ENCODE peak calls at places on chromosomes 2 and 18, in six cellular contexts. O is OCI-LY7; Z is uterus; D is GM23248; T is CD8-positive, alpha-beta T cell; Q is upper lobe of left lung. X is an unnamed sample. For H3K4me1, the result is how much of the 10 kb centered on the place peaks cover.

GRCh38 chr2:39642054-39642742 is 23.5 kb upstream of the TMEM178A start:
- DNase-seq in D (peak), O (no peak), T (no peak), Q (no peak), Z (no peak), X (peak)

GRCh38 chr2:101063352-101063751 is 61.3 kb downstream of the RPL31 start:
- DNase-seq in D (peak), Q (no peak), O (no peak), Z (no peak), T (no peak), X (no peak)

GRCh38 chr2:230940476-230940815 is 15.4 kb upstream of the GPR55 start:
- DNase-seq in O (no peak), D (no peak), T (no peak), Q (no peak), Z (no peak), X (no peak)

GRCh38 chr18:37575646-37576045 is 10.0 kb upstream of the CELF4 start:
- DNase-seq in O (no peak), Q (no peak), T (no peak), Z (no peak), D (no peak), X (no peak)

GRCh38 chr2:196399736-196400691 is 228.6 kb upstream of the STK17B start:
- DNase-seq in D (peak), T (no peak), Z (no peak), O (no peak), Q (peak), X (peak)

GRCh38 chr2:62415019-62415431 is 91.0 kb downstream of the TMEM17 start:
- DNase-seq in D (no peak), Q (no peak), T (no peak), O (peak), Z (no peak), X (peak)

GRCh38 chr2:104853401-104853925 is 452 bp upstream of the POU3F3 start:
- DNase-seq in Q (no peak), T (no peak), D (no peak), O (peak), Z (no peak), X (no peak)

GRCh38 chr2:144323946-144324345 is 196.0 kb downstream of the ZEB2 start:
- DNase-seq in T (no peak), D (no peak), O (no peak), Z (no peak), Q (no peak), X (no peak)

GRCh38 chr2:74010087-74010541 is 25.4 kb downstream of the TET3 start:
- DNase-seq in Q (peak), T (no peak), Z (peak), O (no peak), D (no peak), X (peak)

GRCh38 chr18:44839239-44839666 is 158.6 kb downstream of the SETBP1 start:
- DNase-seq in O (no peak), D (peak), Z (peak), Q (peak), T (peak), X (no peak)

GRCh38 chr18:46164920-46165319 is 60.7 kb downstream of the HAUS1 start:
- DNase-seq in D (no peak), O (no peak), T (no peak), Q (no peak), Z (no peak), X (no peak)

GRCh38 chr2:65708129-65708528 is 275.7 kb upstream of the SPRED2 start:
- DNase-seq in O (no peak), Z (no peak), Q (no peak), T (no peak), D (no peak), X (no peak)

GRCh38 chr18:57209697-57210096 is 62.8 kb downstream of the BOD1L2 start:
- DNase-seq in D (no peak), T (no peak), Q (no peak), Z (no peak), O (no peak), X (no peak)

GRCh38 chr2:46195819-46196218 is 101.4 kb upstream of the EPAS1 start:
- DNase-seq in T (no peak), Q (no peak), D (no peak), Z (no peak), O (no peak), X (no peak)

GRCh38 chr18:74617486-74617885 is 19.8 kb downstream of the ZNF407 start:
- DNase-seq in Q (no peak), D (no peak), O (no peak), Z (no peak), T (no peak), X (no peak)

GRCh38 chr2:43139501-43139900 is 86.9 kb downstream of the ZFP36L2 start:
- DNase-seq in D (no peak), Q (no peak), T (no peak), O (no peak), Z (no peak), X (no peak)

GRCh38 chr2:23693606-23693951 is 233.3 kb downstream of the ATAD2B start:
- DNase-seq in Q (no peak), D (no peak), T (no peak), Z (no peak), O (no peak), X (no peak)

GRCh38 chr18:62989195-62989594 is 273.9 kb downstream of the PHLPP1 start:
- DNase-seq in T (no peak), Z (no peak), D (no peak), Q (no peak), O (no peak), X (no peak)

DNA sequence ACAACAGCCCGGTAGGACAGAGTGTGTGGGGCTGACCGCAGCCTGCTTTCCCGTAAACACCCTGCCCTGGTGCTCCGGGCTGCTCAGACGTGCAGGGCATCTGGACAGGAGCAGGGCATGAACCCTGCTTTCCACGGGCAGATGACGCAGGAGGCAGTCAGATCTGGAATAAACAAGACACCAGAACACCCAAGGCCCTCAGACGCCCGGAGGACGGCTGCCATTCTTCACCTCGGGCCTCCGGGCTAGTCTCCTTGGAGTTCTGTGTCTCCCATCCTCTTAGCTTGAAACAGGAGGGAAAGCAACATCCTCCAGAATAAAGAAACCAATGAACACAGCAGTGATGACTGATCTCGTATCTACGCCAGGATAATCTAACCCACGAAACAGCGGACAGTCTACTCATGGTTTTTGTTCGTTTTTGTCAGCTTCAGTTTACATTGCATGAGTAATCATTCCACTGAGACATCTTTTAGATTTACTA is 7.3 kb downstream of the PXDN start:
- DNase-seq in O (no peak), T (no peak), Z (peak), Q (no peak), D (peak), X (no peak)
- H3K27ac ChIP-seq in O (no peak), T (no peak), Z (peak), Q (peak), D (peak), X (no peak)

GRCh38 chr2:112834379-112835014 is 2.1 kb downstream of the IL1B start:
- DNase-seq in D (no peak), T (no peak), O (no peak), Q (no peak), Z (no peak), X (no peak)

GRCh38 chr2:112833532-112833931 is 3.0 kb downstream of the IL1B start:
- DNase-seq in Z (no peak), T (no peak), Q (no peak), D (no peak), O (no peak), X (no peak)

GRCh38 chr2:112836695-112837117 is at the start of gene IL1B:
- DNase-seq in Z (no peak), T (no peak), Q (no peak), O (no peak), D (peak), X (no peak)

GRCh38 chr2:112839407-112840067 is 3.0 kb upstream of the IL1B start:
- DNase-seq in D (peak), O (no peak), Z (no peak), T (no peak), Q (peak), X (no peak)

DNA sequence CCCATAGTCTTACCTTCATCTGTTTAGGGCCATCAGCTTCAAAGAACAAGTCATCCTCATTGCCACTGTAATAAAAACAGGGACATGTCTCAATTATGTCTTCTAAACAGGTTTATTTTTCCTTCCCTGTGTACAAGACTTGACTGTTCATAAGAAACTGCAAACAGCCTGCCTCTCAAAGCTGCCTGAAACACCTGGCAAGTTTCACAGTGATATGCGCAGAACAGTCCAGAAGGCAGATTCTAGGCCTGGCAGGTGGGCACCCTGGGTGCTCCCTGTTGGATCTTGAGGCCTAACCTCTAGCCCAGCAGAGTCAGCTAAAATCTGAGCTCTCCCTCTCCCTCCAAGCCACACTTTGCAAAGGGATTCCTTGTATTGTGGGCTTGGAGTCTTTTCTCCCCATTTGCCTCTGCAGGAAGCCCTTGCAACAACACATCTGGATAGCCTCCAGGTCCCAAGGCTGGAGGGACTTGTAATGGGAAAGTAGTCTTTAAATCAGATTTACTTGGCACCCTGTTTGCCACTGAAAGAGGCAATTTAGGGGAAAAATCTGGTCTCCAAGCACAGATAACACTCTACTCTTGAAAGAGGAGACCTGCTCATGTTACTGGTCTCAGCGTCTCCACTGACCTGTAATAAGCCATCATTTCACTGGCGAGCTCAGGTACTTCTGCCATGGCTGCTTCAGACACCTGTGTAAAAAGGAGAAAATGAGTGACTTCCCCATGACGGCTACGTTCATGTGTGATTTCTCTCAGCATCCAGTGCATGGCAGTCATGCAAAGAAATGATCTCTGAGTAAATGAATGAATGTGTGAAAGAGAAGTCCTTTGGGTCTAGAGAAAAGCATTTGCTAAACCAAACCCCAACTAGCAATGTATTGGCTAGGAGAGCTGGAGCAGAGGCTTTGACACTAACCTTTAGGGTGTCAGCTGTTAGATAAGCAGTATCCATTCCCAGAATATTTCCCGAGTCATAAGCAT is 735 bp downstream of the IL1B start:
- DNase-seq in Q (no peak), Z (no peak), D (peak), O (no peak), T (no peak), X (no peak)
- H3K4me3 ChIP-seq in Q (peak), Z (no peak), D (peak), O (no peak), T (no peak), X (no peak)

DNA sequence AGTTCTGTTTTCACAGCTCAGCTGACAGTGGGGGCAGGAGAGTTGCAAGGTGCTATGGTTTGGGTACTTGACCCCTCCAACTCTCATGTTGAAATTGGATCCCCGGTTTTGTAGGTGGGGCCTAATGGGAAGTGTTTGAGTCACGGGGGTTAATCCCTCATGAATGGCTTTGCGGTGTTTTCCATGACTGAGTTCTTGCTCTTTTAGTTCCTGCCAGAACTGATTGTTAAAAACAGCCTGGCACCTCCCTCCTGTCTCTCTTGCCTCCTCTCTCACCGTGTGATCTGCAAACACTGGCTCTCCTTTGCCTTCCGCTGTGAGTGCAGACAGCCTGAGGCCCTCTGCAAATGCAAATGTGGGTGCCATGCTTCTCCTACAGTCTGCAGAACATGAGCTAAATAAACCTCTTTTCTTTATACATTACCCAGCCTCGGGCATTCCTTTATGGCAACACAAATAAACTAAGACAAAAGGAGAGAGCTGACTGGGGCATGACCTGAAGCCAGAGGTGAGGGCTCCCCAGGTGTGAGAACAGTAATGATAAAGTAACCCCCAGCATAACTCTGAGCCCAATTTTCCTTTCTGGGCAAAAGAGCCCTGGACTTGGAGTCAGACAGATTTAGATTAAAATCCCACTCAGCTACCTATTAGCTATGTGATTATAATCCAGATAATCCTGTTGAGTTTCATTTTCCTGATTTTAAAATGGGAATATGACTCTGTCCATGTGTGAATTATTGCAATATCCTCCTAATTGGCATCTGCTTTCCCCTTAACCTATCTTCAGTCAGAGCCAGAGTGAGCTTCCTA is 64.9 kb upstream of the CAPN13 start:
- DNase-seq in Q (peak), O (no peak), Z (no peak), T (no peak), D (no peak), X (peak)
- H3K4me1 ChIP-seq in Q (under half), O (under half), Z (under half), T (under half), D (under half), X (under half)

GRCh38 chr2:113977060-113977659 is 87.3 kb downstream of the ACTR3 start:
- DNase-seq in T (no peak), O (no peak), D (no peak), Z (no peak), Q (no peak), X (peak)
- H3K27ac ChIP-seq in T (no peak), O (no peak), D (no peak), Z (no peak), Q (no peak), X (peak)

DNA sequence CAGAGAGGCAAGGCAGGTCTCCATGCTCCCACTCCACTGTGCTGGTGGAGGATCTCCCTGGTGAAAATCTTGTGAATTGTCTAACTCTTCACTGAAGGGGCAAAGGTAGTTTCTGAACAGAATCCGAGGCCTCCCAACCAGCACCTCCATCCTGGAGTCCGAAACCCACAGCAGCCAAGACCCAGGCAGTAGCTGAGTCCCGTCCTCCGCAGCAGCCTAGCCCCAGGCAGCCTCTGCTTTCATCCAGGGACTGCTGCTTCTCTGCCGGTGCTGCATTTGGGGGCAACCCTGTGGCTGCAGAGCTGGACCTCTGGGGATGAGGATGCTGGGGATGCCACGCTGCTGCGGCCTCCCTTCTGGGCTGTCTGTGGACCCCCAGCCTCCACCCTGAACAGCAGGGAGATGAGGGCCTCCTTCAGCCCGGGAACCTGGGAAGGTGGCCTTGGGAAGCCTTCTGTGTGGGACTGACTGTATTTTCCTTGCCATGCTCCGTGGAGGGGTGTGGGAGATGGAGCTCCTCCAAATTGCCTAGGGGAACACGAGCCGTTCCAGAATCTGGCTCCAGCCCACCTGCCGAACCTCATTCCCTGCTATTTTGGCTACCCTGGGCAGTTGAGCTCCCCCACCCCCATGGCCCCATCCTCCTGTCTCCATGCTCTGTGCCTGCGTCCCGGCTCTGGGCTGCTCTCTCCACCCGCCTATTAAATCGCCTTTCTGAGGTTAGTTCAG is 48.1 kb downstream of the GREB1 start:
- DNase-seq in D (no peak), T (no peak), Q (no peak), O (no peak), Z (no peak), X (no peak)
- H3K4me3 ChIP-seq in D (no peak), T (no peak), Q (no peak), O (no peak), Z (no peak), X (peak)

DNA sequence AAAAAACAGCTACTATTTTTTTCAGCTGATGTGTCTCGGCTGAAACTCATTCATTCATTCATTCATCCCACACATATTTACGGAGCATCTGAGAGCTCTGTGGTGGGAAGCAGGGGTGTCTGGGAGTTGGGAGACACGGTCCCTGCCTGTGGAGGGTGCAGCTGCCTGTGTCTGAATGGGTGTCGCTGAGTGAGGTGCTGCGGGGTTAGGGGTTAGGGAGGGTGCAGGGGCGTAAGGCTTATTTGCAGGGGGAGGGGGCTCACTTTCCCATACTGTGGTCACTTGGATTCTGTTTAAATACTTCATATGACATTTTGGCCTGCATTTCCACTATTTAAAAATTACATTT is 89.4 kb upstream of the ASB18 start:
- DNase-seq in Z (no peak), Q (no peak), O (no peak), D (no peak), T (no peak), X (no peak)
- H3K4me1 ChIP-seq in Z (under half), Q (under half), O (under half), D (under half), T (under half), X (under half)

GRCh38 chr2:68743531-68743930 is 8.9 kb downstream of the ARHGAP25 start:
- DNase-seq in O (no peak), T (peak), D (no peak), Q (no peak), Z (no peak), X (peak)
- H3K27ac ChIP-seq in O (peak), T (no peak), D (no peak), Q (no peak), Z (no peak), X (no peak)

DNA sequence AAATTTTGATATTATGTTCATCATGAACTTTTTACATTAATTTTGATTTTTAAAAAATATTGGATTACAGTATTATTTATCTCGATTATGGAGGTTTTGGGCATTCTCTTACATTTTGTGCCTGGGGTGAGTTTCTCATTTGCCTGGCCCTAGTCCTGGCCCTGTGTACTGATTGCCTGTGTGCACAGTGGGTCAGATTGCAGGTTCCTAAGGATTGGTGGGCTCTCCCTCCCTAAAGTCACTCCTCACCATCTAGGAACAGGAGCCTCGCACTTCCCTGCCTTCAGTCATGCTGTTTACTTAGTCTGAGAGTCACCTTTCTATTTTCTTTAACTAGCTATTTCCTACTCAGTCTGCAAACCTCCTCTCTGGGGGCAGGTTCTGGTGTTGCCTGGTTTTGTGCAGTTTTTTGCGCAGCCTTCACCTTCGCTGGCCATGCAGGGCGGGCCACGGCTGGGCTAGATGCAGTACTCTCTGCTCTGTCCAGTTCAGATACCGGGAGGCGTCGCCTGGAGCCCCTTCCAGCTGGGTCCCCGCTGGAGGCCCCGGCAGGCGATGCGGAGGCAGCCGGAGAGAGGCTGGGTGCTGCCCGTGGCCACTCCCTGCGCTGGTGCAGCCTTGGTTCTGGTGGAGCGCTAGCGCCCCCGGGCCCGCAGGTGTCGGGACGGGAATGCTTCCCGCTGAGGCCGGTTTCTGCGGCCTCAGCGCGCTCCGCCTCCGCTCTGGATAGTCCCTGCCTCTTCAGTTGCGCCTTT is 23.3 kb upstream of the MC5R start:
- DNase-seq in Z (no peak), Q (peak), O (no peak), T (peak), D (peak), X (no peak)
- H3K4me3 ChIP-seq in Z (no peak), Q (peak), O (no peak), T (no peak), D (peak), X (no peak)

GRCh38 chr2:239224249-239224605 is 176.6 kb downstream of the HDAC4 start:
- DNase-seq in Q (no peak), Z (peak), O (no peak), T (no peak), D (no peak), X (peak)
- H3K4me1 ChIP-seq in Q (half or more), Z (under half), O (under half), T (half or more), D (half or more), X (half or more)

X was measured in SJCRH30.